ENCODE peak calls at places on chromosomes 4 and X, in nine cellular contexts. V is transverse colon, I is GM12878, W is suprapubic skin, E is SK-N-SH, M is stomach, R is upper lobe of left lung, A is HCT116, G is endothelial cell of umbilical vein. N is an unnamed sample.
A peak's percentile ranks its signal among the peaks of the same experiment; 100 is the strongest.

GRCh38 chr4:44740201-44740600 is 13.8 kb upstream of the GNPDA2 start:
- DNase-seq in W (no peak), G (no peak), E (no peak), I (no peak), M (no peak), V (no peak), A (no peak), R (no peak), N (no peak)

GRCh38 chr4:6902318-6903042 is 7.1 kb upstream of the TBC1D14 start:
- DNase-seq in V (peak; percentile 6), G (no peak), W (no peak), E (no peak), M (peak; percentile 57), R (no peak), I (no peak), A (no peak), N (no peak)

GRCh38 chrX:30865020-30865419 is 24.0 kb downstream of the TAB3 start:
- DNase-seq in M (no peak), R (peak; percentile 48), E (no peak), W (no peak), A (no peak), V (no peak), G (no peak), I (no peak), N (no peak)

GRCh38 chrX:24396236-24396929 is 35.9 kb downstream of the SUPT20HL1 start:
- DNase-seq in G (peak; percentile 42), E (no peak), W (no peak), I (no peak), V (no peak), A (no peak), M (no peak), R (no peak), N (peak; percentile 4)

GRCh38 chr4:156803056-156803455 is 168.5 kb downstream of the PDGFC start:
- DNase-seq in G (no peak), E (no peak), V (no peak), I (no peak), R (no peak), A (no peak), W (no peak), M (no peak), N (no peak)

GRCh38 chr4:53694666-53695065 is 103.4 kb upstream of the LNX1 start:
- DNase-seq in I (no peak), W (no peak), M (no peak), E (no peak), A (no peak), R (no peak), V (no peak), G (no peak), N (no peak)

GRCh38 chr4:3371581-3372001 is 70.2 kb upstream of the HGFAC start:
- DNase-seq in V (no peak), A (no peak), I (no peak), W (no peak), M (no peak), G (no peak), R (no peak), E (peak; percentile 38), N (no peak)

GRCh38 chr4:143199503-143199902 is 14.8 kb downstream of the USP38 start:
- DNase-seq in R (no peak), V (no peak), I (no peak), A (no peak), W (no peak), M (no peak), G (no peak), E (no peak), N (no peak)

GRCh38 chr4:128284317-128284716 is 3.3 kb downstream of the PGRMC2 start:
- DNase-seq in V (no peak), R (no peak), M (peak; percentile 59), E (no peak), I (no peak), W (no peak), G (no peak), A (no peak), N (no peak)

GRCh38 chr4:128286474-128287158 is 997 bp downstream of the PGRMC2 start:
- DNase-seq in W (no peak), G (peak; percentile 71), V (no peak), E (peak; percentile 29), M (no peak), R (no peak), A (peak; percentile 22), I (no peak), N (peak; percentile 25)

GRCh38 chr4:128287159-128287870 is at the start of gene PGRMC2:
- DNase-seq in G (no peak), M (no peak), I (no peak), R (peak; percentile 21), V (peak; percentile 53), E (peak; percentile 61), A (no peak), W (peak; percentile 82), N (no peak)

GRCh38 chr4:128283071-128283470 is 4.5 kb downstream of the PGRMC2 start:
- DNase-seq in A (no peak), W (no peak), R (no peak), E (no peak), I (no peak), V (no peak), M (no peak), G (no peak), N (no peak)

DNA sequence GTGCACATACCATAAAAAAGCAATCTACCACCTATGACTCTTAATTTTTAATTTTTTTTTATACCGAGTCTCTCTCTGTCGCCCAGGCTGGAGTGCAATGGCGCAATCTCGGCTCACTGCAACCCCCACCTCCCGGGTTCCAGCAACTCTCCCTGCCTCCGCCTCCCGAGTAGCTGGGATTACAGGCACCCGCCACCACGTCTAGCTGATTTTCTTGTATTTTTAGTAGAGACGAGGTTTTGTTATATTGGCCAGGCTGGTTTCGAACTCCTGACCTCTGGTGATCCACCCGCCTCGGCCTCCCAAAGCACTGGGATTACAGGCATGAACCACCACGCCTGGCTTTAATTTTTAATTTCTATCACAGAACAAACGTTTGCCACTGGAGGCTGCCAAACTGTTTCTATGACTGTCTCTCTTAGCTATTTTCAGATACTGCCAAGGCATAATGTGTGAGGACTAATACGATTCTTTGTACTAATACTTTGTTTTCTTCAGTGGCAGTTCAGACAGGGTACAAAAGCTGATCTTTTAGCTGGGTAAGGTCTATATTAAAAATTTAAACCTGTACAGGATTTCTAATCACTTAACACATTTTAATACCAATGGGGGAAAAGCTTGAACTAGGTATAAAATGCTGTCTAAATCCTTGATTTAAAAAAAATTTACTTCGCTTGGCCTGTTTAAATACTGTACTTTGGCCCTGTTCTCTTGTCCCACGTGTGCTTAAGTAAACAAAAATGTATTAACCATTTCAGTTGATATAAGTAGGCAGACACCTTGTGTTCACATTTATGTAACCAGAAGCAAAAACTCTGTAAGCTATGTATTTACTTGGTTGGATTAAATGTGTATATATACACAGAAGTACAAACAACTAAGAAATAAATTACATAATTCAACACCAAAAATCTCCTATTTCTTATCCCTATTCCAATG is 2.3 kb downstream of the PGRMC2 start:
- DNase-seq in G (peak; percentile 25), V (peak; percentile 16), R (no peak), M (no peak), W (no peak), A (no peak), E (no peak), I (no peak), N (no peak)
- H3K27ac ChIP-seq in G (peak overlapping the region; percentile 3), V (peak overlapping the region; percentile 91), R (no peak overlapping the region), M (peak overlapping the region; percentile 89), W (peak overlapping the region; percentile 92), A (no peak overlapping the region), E (peak overlapping the region; percentile 85), I (no peak overlapping the region), N (peak overlapping the region; percentile 94)

GRCh38 chr4:168882650-168883233 is 127.3 kb downstream of the CBR4 start:
- DNase-seq in E (no peak), V (no peak), R (peak; percentile 28), M (no peak), W (no peak), A (no peak), G (no peak), I (no peak), N (no peak)
- TF ChIP-seq POLR2AphosphoS5 in E (no peak), V (no peak), R (no peak), M (no peak), W (no peak), A (no peak), G (no peak), I (no peak), N (no peak)

GRCh38 chrX:20746690-20747089 is 480.0 kb upstream of the RPS6KA3 start:
- DNase-seq in A (no peak), V (no peak), W (no peak), E (no peak), R (no peak), M (no peak), G (no peak), I (no peak), N (no peak)

GRCh38 chrX:20742106-20742505 is 475.4 kb upstream of the RPS6KA3 start:
- DNase-seq in I (no peak), G (no peak), V (no peak), W (no peak), A (no peak), M (no peak), E (peak; percentile 5), R (no peak), N (no peak)

GRCh38 chrX:20740443-20740842 is 473.7 kb upstream of the RPS6KA3 start:
- DNase-seq in I (no peak), M (no peak), E (no peak), A (no peak), W (no peak), V (no peak), G (no peak), R (no peak), N (no peak)

GRCh38 chrX:20739038-20739745 is 472.5 kb upstream of the RPS6KA3 start:
- DNase-seq in W (no peak), M (no peak), I (no peak), G (no peak), A (no peak), E (no peak), R (no peak), V (no peak), N (no peak)

DNA sequence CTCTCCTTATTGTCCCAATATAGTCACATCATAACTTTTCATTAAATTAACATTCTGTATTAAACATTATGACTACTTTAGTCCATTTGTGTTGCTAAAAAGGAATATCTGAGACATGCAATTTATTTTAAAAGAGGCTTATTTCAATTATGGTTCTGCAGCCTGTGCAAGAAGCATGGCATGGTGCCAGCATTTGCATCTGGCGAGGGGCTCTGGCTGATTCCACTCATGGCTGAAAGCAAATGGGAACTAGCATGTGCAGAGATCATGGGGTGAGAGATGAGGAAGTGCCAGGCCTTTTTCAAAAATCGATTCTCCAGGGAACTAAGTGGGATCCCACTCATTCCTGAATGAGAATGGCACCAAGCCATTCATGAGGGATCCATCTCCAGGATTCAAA is 476.3 kb upstream of the RPS6KA3 start:
- DNase-seq in G (no peak), V (no peak), W (no peak), R (no peak), M (no peak), A (no peak), I (no peak), E (peak; percentile 31), N (no peak)
- TF ChIP-seq CTCF in G (no peak), V (no peak), W (no peak), R (no peak), M (no peak), A (no peak), I (no peak), E (no peak), N (no peak)

GRCh38 chr4:183624548-183624947 is 34.4 kb downstream of the RWDD4 start:
- DNase-seq in E (no peak), G (no peak), V (no peak), M (no peak), A (no peak), R (no peak), I (no peak), W (no peak), N (no peak)

GRCh38 chr4:183620421-183620820 is 38.6 kb downstream of the RWDD4 start:
- DNase-seq in E (no peak), G (no peak), I (no peak), R (no peak), M (no peak), W (no peak), A (no peak), V (no peak), N (no peak)

GRCh38 chr4:183617075-183617474 is 41.9 kb downstream of the RWDD4 start:
- DNase-seq in G (no peak), W (no peak), I (no peak), R (no peak), V (no peak), E (no peak), M (no peak), A (no peak), N (no peak)

GRCh38 chr4:183621875-183622274 is 37.1 kb downstream of the RWDD4 start:
- DNase-seq in M (no peak), R (no peak), E (no peak), W (no peak), I (no peak), A (no peak), G (no peak), V (no peak), N (no peak)

DNA sequence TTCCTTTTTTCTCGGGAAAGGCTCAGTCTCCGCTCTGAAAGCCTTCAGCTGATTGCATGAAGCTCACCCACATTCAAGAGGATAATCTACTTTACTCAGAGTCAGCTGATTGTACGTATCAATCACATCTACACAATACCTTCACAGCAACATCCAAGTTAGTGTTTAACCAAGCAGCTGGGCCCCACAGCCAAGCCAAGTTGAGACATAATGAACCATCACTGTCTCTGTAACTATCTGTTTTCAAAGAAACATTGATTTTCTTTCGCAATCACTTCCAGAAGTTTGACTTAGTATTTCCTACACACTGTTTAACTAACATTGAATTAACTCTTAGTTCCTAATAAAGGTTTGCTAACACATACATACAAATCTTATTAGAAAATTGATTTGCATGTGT is 40.3 kb downstream of the RWDD4 start:
- DNase-seq in R (no peak), V (no peak), A (no peak), M (no peak), E (no peak), I (no peak), G (no peak), W (no peak), N (no peak)
- H3K27ac ChIP-seq in R (no peak overlapping the region), V (no peak overlapping the region), A (no peak overlapping the region), M (peak overlapping the region; percentile 44), E (no peak overlapping the region), I (no peak overlapping the region), G (no peak overlapping the region), W (no peak overlapping the region), N (no peak overlapping the region)

N was measured in prostate gland.